ENCODE peak calls at places on chromosomes 4 and X, in seven cellular contexts. One of them, this sample, is unnamed.

GRCh38 chr4:86011117-86011516 is 348.7 kb downstream of the MAPK10 start:
- DNase-seq in MM.1S: no peak
- DNase-seq in HCT116: no peak
- DNase-seq in GM23338: no peak
- DNase-seq in hepatocyte: no peak
- DNase-seq in neural progenitor cell: no peak
- DNase-seq in PC-3: no peak
- DNase-seq in this sample: peak; percentile 94

GRCh38 chr4:123559955-123560669 is 163.5 kb downstream of the SPRY1 start:
- DNase-seq in MM.1S: no peak
- DNase-seq in HCT116: no peak
- DNase-seq in GM23338: peak; percentile 22
- DNase-seq in hepatocyte: no peak
- DNase-seq in neural progenitor cell: no peak
- DNase-seq in PC-3: peak; percentile 3
- DNase-seq in this sample: peak; percentile 18

GRCh38 chrX:110082156-110082555 is 79.2 kb downstream of the TMEM164 start:
- DNase-seq in MM.1S: no peak
- DNase-seq in HCT116: no peak
- DNase-seq in GM23338: no peak
- DNase-seq in hepatocyte: no peak
- DNase-seq in neural progenitor cell: no peak
- DNase-seq in PC-3: peak; percentile 67
- DNase-seq in this sample: peak; percentile 79

GRCh38 chrX:155966876-155967275 is 30.6 kb upstream of the IL9R start:
- DNase-seq in MM.1S: no peak
- DNase-seq in HCT116: peak; percentile 38
- DNase-seq in GM23338: peak; percentile 72
- DNase-seq in hepatocyte: peak; percentile 35
- DNase-seq in neural progenitor cell: peak; percentile 67
- DNase-seq in PC-3: peak; percentile 59
- DNase-seq in this sample: peak; percentile 32

GRCh38 chrX:150086371-150086770 is 148.1 kb upstream of the EOLA2 start:
- DNase-seq in MM.1S: no peak
- DNase-seq in HCT116: no peak
- DNase-seq in GM23338: no peak
- DNase-seq in hepatocyte: no peak
- DNase-seq in neural progenitor cell: no peak
- DNase-seq in PC-3: no peak
- DNase-seq in this sample: no peak

GRCh38 chr4:94516999-94517398 is 65.3 kb downstream of the PDLIM5 start:
- DNase-seq in MM.1S: no peak
- DNase-seq in HCT116: peak; percentile 37
- DNase-seq in GM23338: no peak
- DNase-seq in hepatocyte: no peak
- DNase-seq in neural progenitor cell: no peak
- DNase-seq in PC-3: peak; percentile 83
- DNase-seq in this sample: peak; percentile 48

GRCh38 chr4:9762823-9763475 is 18.5 kb upstream of the DRD5 start:
- DNase-seq in MM.1S: peak; percentile 83
- DNase-seq in HCT116: peak; percentile 70
- DNase-seq in GM23338: peak; percentile 87
- DNase-seq in hepatocyte: peak; percentile 86
- DNase-seq in neural progenitor cell: peak; percentile 88
- DNase-seq in PC-3: peak; percentile 72
- DNase-seq in this sample: peak; percentile 83

GRCh38 chrX:13428055-13428786 is 108.4 kb upstream of the ATXN3L start:
- DNase-seq in MM.1S: no peak
- DNase-seq in HCT116: peak; percentile 26
- DNase-seq in GM23338: peak; percentile 26
- DNase-seq in hepatocyte: peak; percentile 11
- DNase-seq in neural progenitor cell: peak; percentile 39
- DNase-seq in PC-3: peak; percentile 88
- DNase-seq in this sample: peak; percentile 70

GRCh38 chr4:173002840-173003561 is 165.6 kb upstream of the GALNT7 start:
- DNase-seq in MM.1S: no peak
- DNase-seq in HCT116: no peak
- DNase-seq in GM23338: no peak
- DNase-seq in hepatocyte: no peak
- DNase-seq in neural progenitor cell: no peak
- DNase-seq in PC-3: no peak
- DNase-seq in this sample: no peak

GRCh38 chrX:64580035-64580434 is 184.8 kb upstream of the MTMR8 start:
- DNase-seq in MM.1S: no peak
- DNase-seq in HCT116: no peak
- DNase-seq in GM23338: peak; percentile 13
- DNase-seq in hepatocyte: no peak
- DNase-seq in neural progenitor cell: peak; percentile 50
- DNase-seq in PC-3: no peak
- DNase-seq in this sample: no peak

GRCh38 chr4:181970356-181970755 is 272.8 kb upstream of the TENM3 start:
- DNase-seq in MM.1S: peak; percentile 53
- DNase-seq in HCT116: no peak
- DNase-seq in GM23338: no peak
- DNase-seq in hepatocyte: no peak
- DNase-seq in neural progenitor cell: no peak
- DNase-seq in PC-3: no peak
- DNase-seq in this sample: no peak

GRCh38 chr4:110869114-110869513 is 246.2 kb upstream of the PITX2 start:
- DNase-seq in MM.1S: no peak
- DNase-seq in HCT116: no peak
- DNase-seq in GM23338: no peak
- DNase-seq in hepatocyte: no peak
- DNase-seq in neural progenitor cell: no peak
- DNase-seq in PC-3: no peak
- DNase-seq in this sample: peak; percentile 91

GRCh38 chr4:165569031-165569430 is 190.2 kb downstream of the CPE start:
- DNase-seq in MM.1S: no peak
- DNase-seq in HCT116: no peak
- DNase-seq in GM23338: no peak
- DNase-seq in hepatocyte: no peak
- DNase-seq in neural progenitor cell: no peak
- DNase-seq in PC-3: no peak
- DNase-seq in this sample: no peak

GRCh38 chrX:78513996-78514745 is 145.0 kb downstream of the RTL3 start:
- DNase-seq in MM.1S: no peak
- DNase-seq in HCT116: no peak
- DNase-seq in GM23338: peak; percentile 34
- DNase-seq in hepatocyte: no peak
- DNase-seq in neural progenitor cell: peak; percentile 11
- DNase-seq in PC-3: no peak
- DNase-seq in this sample: no peak

GRCh38 chr4:155339588-155339987 is 37.2 kb downstream of the MAP9 start:
- DNase-seq in MM.1S: no peak
- DNase-seq in HCT116: no peak
- DNase-seq in GM23338: no peak
- DNase-seq in hepatocyte: peak; percentile 7
- DNase-seq in neural progenitor cell: no peak
- DNase-seq in PC-3: peak; percentile 77
- DNase-seq in this sample: no peak

GRCh38 chr4:6198768-6199343 is 1.5 kb downstream of the JAKMIP1 start:
- DNase-seq in MM.1S: no peak
- DNase-seq in HCT116: no peak
- DNase-seq in GM23338: peak; percentile 83
- DNase-seq in hepatocyte: no peak
- DNase-seq in neural progenitor cell: peak; percentile 77
- DNase-seq in PC-3: no peak
- DNase-seq in this sample: no peak
- H3K4me3 ChIP-seq in MM.1S: no peak overlapping the region
- H3K4me3 ChIP-seq in HCT116: no peak overlapping the region
- H3K4me3 ChIP-seq in GM23338: peak overlapping the region; percentile 79
- H3K4me3 ChIP-seq in hepatocyte: no peak overlapping the region
- H3K4me3 ChIP-seq in neural progenitor cell: peak overlapping the region; percentile 87
- H3K4me3 ChIP-seq in PC-3: no peak overlapping the region
- H3K4me3 ChIP-seq in this sample: no peak overlapping the region

GRCh38 chr4:109559983-109560686 is at the start of gene MCUB:
- DNase-seq in MM.1S: peak; percentile 94
- DNase-seq in HCT116: peak; percentile 73
- DNase-seq in GM23338: peak; percentile 93
- DNase-seq in hepatocyte: peak; percentile 90
- DNase-seq in neural progenitor cell: peak; percentile 93
- DNase-seq in PC-3: peak; percentile 89
- DNase-seq in this sample: peak; percentile 98

GRCh38 chr4:109557433-109557832 is 2.6 kb upstream of the MCUB start:
- DNase-seq in MM.1S: no peak
- DNase-seq in HCT116: no peak
- DNase-seq in GM23338: no peak
- DNase-seq in hepatocyte: no peak
- DNase-seq in neural progenitor cell: no peak
- DNase-seq in PC-3: no peak
- DNase-seq in this sample: no peak

GRCh38 chr4:109562457-109563237 is 2.6 kb downstream of the MCUB start:
- DNase-seq in MM.1S: no peak
- DNase-seq in HCT116: no peak
- DNase-seq in GM23338: no peak
- DNase-seq in hepatocyte: no peak
- DNase-seq in neural progenitor cell: peak; percentile 40
- DNase-seq in PC-3: no peak
- DNase-seq in this sample: no peak

GRCh38 chr4:109559625-109559982 is 442 bp upstream of the MCUB start:
- DNase-seq in MM.1S: no peak
- DNase-seq in HCT116: no peak
- DNase-seq in GM23338: peak; percentile 75
- DNase-seq in hepatocyte: no peak
- DNase-seq in neural progenitor cell: no peak
- DNase-seq in PC-3: no peak
- DNase-seq in this sample: peak; percentile 69

DNA sequence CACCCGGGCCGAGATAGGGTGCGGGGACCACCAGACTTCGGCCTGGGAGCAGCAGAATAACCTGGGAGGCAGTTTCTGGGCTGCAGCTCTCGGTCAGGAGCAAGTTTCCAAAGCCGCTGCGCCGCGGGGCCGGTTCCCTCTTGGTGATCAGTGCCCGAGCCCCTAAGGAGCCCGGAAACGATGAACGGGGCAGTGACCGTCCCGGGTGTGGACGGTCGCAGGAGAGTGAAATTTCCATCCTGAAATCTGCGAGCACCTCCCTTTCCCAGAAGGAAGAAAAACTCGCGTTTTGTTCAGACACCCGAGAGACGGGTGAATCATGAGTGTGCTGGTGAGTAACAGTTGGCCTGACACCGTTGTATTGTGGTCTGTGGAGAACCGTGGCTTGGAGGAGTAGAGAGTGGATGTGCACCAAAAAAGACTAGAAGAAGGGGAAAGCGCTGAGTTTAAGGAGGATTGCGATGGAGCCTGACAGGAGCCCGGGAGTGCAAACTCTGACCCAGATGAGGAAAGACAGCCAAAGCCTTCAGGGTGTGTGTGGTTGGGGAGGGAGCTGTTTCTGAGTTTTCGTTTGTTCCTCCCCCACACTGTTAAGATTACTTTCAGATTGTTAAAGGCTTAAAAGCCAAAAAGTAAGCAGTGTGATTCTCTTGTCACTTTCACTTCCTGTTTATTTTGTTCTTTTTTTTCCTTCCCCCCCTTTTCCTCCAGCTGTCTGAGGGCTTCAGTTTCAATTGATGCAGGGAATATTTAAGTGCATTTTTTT is 824 bp downstream of the MCUB start:
- DNase-seq in MM.1S: peak; percentile 87
- DNase-seq in HCT116: no peak
- DNase-seq in GM23338: peak; percentile 64
- DNase-seq in hepatocyte: peak; percentile 49
- DNase-seq in neural progenitor cell: peak; percentile 24
- DNase-seq in PC-3: peak; percentile 64
- DNase-seq in this sample: peak; percentile 93
- TF ChIP-seq EZH2 in MM.1S: no peak
- TF ChIP-seq EZH2 in HCT116: no peak
- TF ChIP-seq EZH2 in GM23338: no peak
- TF ChIP-seq EZH2 in hepatocyte: no peak
- TF ChIP-seq EZH2 in neural progenitor cell: no peak
- TF ChIP-seq EZH2 in PC-3: no peak
- TF ChIP-seq EZH2 in this sample: no peak

DNA sequence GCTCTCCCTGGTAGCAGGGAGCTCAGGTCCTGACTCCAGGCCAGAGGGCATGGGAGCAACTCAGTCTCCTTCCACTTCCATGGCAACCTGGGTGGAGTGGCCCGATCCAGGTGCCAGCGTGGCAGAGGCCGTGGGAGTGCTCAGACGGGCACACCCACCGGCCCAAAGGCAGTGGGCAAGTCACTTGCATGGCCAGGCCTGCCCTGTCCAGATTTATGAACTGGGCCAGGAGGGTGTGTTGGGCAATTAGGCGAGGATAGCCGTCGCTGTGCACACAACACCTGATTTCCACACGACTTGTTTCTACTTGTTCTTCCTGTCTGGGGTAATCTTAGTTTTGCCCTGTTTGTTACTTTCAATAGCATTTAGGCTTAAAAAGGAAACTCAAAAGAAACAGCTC is 55.5 kb upstream of the NYX start:
- DNase-seq in MM.1S: no peak
- DNase-seq in HCT116: no peak
- DNase-seq in GM23338: no peak
- DNase-seq in hepatocyte: no peak
- DNase-seq in neural progenitor cell: no peak
- DNase-seq in PC-3: no peak
- DNase-seq in this sample: no peak
- TF ChIP-seq EZH2phosphoT487 in MM.1S: no peak
- TF ChIP-seq EZH2phosphoT487 in HCT116: no peak
- TF ChIP-seq EZH2phosphoT487 in GM23338: no peak
- TF ChIP-seq EZH2phosphoT487 in hepatocyte: no peak
- TF ChIP-seq EZH2phosphoT487 in neural progenitor cell: no peak
- TF ChIP-seq EZH2phosphoT487 in PC-3: no peak
- TF ChIP-seq EZH2phosphoT487 in this sample: no peak

GRCh38 chr4:74157116-74157742 is 689 bp upstream of the MTHFD2L start:
- DNase-seq in MM.1S: no peak
- DNase-seq in HCT116: no peak
- DNase-seq in GM23338: no peak
- DNase-seq in hepatocyte: no peak
- DNase-seq in neural progenitor cell: no peak
- DNase-seq in PC-3: no peak
- DNase-seq in this sample: peak; percentile 68

GRCh38 chr4:74158561-74159396 is 861 bp downstream of the MTHFD2L start:
- DNase-seq in MM.1S: no peak
- DNase-seq in HCT116: no peak
- DNase-seq in GM23338: no peak
- DNase-seq in hepatocyte: no peak
- DNase-seq in neural progenitor cell: no peak
- DNase-seq in PC-3: peak; percentile 46
- DNase-seq in this sample: peak; percentile 62

GRCh38 chr4:74157743-74158560 is at the start of gene MTHFD2L:
- DNase-seq in MM.1S: peak; percentile 88
- DNase-seq in HCT116: peak; percentile 95
- DNase-seq in GM23338: peak; percentile 96
- DNase-seq in hepatocyte: peak; percentile 97
- DNase-seq in neural progenitor cell: peak; percentile 91
- DNase-seq in PC-3: peak; percentile 99
- DNase-seq in this sample: peak; percentile 97

GRCh38 chr4:74161676-74162450 is 3.9 kb downstream of the MTHFD2L start:
- DNase-seq in MM.1S: no peak
- DNase-seq in HCT116: no peak
- DNase-seq in GM23338: no peak
- DNase-seq in hepatocyte: no peak
- DNase-seq in neural progenitor cell: peak; percentile 39
- DNase-seq in PC-3: no peak
- DNase-seq in this sample: peak; percentile 5

DNA sequence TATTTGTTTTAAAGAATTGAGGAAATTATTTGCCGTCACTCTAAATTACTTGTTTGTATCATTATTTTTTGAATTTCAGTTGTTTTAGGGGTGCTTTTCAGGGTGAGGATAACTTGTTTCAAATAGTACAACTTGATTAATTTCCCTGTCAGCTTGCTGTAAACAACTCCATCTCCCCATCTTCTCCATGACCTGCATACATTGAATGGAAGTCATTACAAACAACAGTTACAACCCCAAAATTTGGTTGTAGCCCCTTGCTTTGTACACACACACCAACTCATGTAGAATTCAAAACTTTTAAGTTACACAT is 1.4 kb downstream of the MTHFD2L start:
- DNase-seq in MM.1S: no peak
- DNase-seq in HCT116: no peak
- DNase-seq in GM23338: no peak
- DNase-seq in hepatocyte: no peak
- DNase-seq in neural progenitor cell: no peak
- DNase-seq in PC-3: no peak
- DNase-seq in this sample: no peak
- H3K4me3 ChIP-seq in MM.1S: peak overlapping the region; percentile 86
- H3K4me3 ChIP-seq in HCT116: peak overlapping the region; percentile 82
- H3K4me3 ChIP-seq in GM23338: peak overlapping the region; percentile 58
- H3K4me3 ChIP-seq in hepatocyte: peak overlapping the region; percentile 71
- H3K4me3 ChIP-seq in neural progenitor cell: no peak overlapping the region
- H3K4me3 ChIP-seq in PC-3: peak overlapping the region; percentile 82
- H3K4me3 ChIP-seq in this sample: peak overlapping the region; percentile 72

This sample was measured in GM23248.